ENCODE peak calls at places on chromosome 1, in eight cellular contexts. S is Panc1, V is HCT116, J is transverse colon, K is SK-N-SH, M is stomach, Z is H1, T is GM23338. E is an unnamed sample.
A peak's percentile ranks its signal among the peaks of the same experiment; 100 is the strongest.

GRCh38 chr1:109397451-109398342 is at the start of gene SORT1:
- DNase-seq in V (peak; percentile 74), M (peak; percentile 85), Z (peak; percentile 98), T (peak; percentile 99), S (no peak), K (peak; percentile 96), J (peak; percentile 85), E (peak; percentile 92)

GRCh38 chr1:181179980-181180964 is 91.8 kb downstream of the IER5 start:
- DNase-seq in S (no peak), T (peak; percentile 83), K (no peak), J (no peak), Z (no peak), V (no peak), M (no peak), E (no peak)

GRCh38 chr1:194931166-194931565 is 1677.1 kb downstream of the KCNT2 start:
- DNase-seq in M (no peak), K (no peak), S (no peak), T (no peak), J (no peak), V (no peak), Z (no peak), E (no peak)

GRCh38 chr1:156963621-156964020 is 43.2 kb downstream of the LRRC71 start:
- DNase-seq in T (no peak), K (no peak), S (no peak), Z (no peak), V (no peak), M (no peak), J (no peak), E (peak; percentile 76)

GRCh38 chr1:100277866-100278265 is 11.8 kb downstream of the RTCA start:
- DNase-seq in J (no peak), T (no peak), K (no peak), S (no peak), M (no peak), Z (no peak), V (no peak), E (no peak)

GRCh38 chr1:116988248-116988647 is 13.3 kb upstream of the CD101 start:
- DNase-seq in J (no peak), S (no peak), M (no peak), V (no peak), T (no peak), Z (no peak), K (no peak), E (no peak)

GRCh38 chr1:207218512-207219352 is 102.7 kb upstream of the CD55 start:
- DNase-seq in K (no peak), V (no peak), S (no peak), T (no peak), Z (no peak), J (no peak), M (peak; percentile 51), E (no peak)

GRCh38 chr1:159862557-159862956 is at the start of gene VSIG8:
- DNase-seq in K (no peak), J (no peak), T (no peak), V (no peak), Z (no peak), M (no peak), S (no peak), E (no peak)

DNA sequence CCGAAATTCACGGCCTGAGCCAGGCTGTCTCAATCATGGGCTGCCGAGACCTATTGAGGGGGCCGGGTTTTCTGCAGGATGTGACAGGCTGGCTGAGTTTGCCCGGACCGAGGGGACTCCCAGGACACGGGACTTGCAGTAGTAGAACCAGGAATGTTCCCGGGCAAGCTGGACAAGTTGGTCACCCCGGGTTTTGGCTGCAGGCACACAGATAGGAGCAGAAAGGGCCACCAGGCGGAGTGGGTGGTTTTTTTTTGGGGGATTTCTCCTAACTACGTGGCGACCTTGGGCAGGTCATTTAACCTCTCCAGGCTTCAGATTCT is 25.3 kb upstream of the TNFRSF1B start:
- DNase-seq in V (no peak), M (no peak), Z (no peak), T (no peak), S (no peak), K (no peak), J (no peak), E (no peak)
- TF ChIP-seq POLR2AphosphoS5 in V (no peak), M (no peak), Z (no peak), T (no peak), S (no peak), K (no peak), J (no peak), E (no peak)

DNA sequence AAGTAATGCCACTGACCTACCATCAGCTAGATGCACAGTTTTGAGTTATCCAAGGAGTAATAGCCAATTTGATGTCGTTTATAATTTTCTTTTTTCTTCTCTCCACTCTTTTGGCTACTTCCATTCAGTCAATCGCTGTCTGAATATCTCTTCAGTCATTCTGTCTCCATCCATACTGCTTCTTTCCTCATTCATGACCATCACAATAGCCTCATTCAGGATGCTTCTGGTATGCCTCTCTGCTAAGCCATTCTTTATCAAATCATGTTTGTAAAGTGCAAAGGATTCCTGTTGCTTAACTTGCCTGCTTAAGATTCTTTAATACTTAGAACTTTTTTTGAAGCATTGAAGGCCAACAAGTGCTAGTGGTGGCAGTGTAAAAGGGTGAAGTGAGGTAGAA is 20.2 kb downstream of the TYW3 start:
- DNase-seq in V (no peak), M (no peak), J (no peak), T (peak; percentile 41), Z (no peak), K (no peak), S (no peak), E (no peak)
- H3K27ac ChIP-seq in V (no peak overlapping the region), M (no peak overlapping the region), J (no peak overlapping the region), T (peak overlapping the region; percentile 5), Z (no peak overlapping the region), K (no peak overlapping the region), S (no peak overlapping the region), E (no peak overlapping the region)

GRCh38 chr1:94324168-94324544 is 86.8 kb upstream of the ARHGAP29 start:
- DNase-seq in J (no peak), T (no peak), V (no peak), K (no peak), M (no peak), Z (no peak), S (peak; percentile 84), E (no peak)

GRCh38 chr1:94327001-94327685 is 89.8 kb upstream of the ARHGAP29 start:
- DNase-seq in M (peak; percentile 29), J (no peak), Z (peak; percentile 58), S (no peak), T (peak; percentile 95), K (no peak), V (peak; percentile 84), E (no peak)

GRCh38 chr1:94323311-94324167 is 86.2 kb upstream of the ARHGAP29 start:
- DNase-seq in K (no peak), J (no peak), T (no peak), Z (no peak), V (no peak), S (no peak), M (no peak), E (no peak)

GRCh38 chr1:94326329-94326728 is 88.9 kb upstream of the ARHGAP29 start:
- DNase-seq in J (no peak), K (no peak), S (no peak), Z (no peak), T (peak; percentile 49), M (no peak), V (no peak), E (no peak)

DNA sequence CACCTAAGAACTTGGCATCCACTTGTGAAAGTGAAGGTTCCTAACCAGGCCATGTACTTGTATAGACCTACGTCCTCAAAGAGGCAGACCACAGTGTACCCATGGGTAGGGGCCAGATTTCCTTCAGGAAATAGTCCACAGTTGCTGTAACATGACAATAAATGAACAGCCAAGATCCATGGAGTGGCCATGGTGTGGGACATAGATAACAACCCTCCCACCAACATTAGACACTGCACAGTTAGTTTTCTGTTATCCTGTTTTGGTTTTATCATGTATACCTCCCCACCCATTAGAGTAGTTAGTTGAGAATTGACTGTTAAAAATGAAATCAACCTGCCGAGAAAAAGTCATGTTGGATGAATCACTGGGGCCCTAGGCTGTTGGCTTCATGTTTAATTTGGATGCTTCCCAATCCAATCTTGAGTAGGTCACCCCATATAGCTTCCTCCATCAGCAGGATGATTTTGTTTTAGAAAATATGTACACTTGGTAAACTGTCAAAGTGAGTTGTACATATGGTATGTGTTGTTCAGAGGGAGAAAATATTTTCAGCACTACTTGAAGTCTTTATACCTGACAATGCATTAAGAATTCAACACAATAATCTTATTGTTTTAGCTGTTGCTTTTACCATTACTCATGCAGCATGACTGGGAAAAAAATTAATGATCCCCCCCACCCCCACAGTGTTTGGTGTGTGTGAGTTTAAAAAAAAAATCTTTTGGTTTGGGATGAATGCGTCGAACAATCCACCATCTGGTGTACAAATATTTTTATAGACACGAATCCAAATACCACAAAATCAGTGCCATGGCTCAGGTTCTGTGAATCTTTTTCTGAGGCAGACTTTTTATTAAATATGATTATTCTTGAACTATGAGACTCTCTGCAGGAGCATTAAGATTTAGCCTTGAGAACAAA is 88.3 kb upstream of the ARHGAP29 start:
- DNase-seq in K (no peak), M (no peak), S (peak; percentile 96), J (no peak), V (peak; percentile 92), T (no peak), Z (no peak), E (no peak)
- H3K4me3 ChIP-seq in K (peak overlapping the region; percentile 6), M (no peak overlapping the region), S (no peak overlapping the region), J (no peak overlapping the region), V (peak overlapping the region; percentile 41), T (no peak overlapping the region), Z (no peak overlapping the region), E (no peak overlapping the region)

GRCh38 chr1:91884459-91885290 is 1.3 kb downstream of the TGFBR3 start:
- DNase-seq in V (no peak), S (no peak), Z (no peak), K (peak; percentile 19), J (peak; percentile 35), T (peak; percentile 56), M (peak; percentile 27), E (peak; percentile 78)

GRCh38 chr1:91885716-91886506 is at the start of gene TGFBR3:
- DNase-seq in S (no peak), K (peak; percentile 85), Z (no peak), T (peak; percentile 82), M (peak; percentile 75), J (peak; percentile 86), V (peak; percentile 56), E (peak; percentile 93)

GRCh38 chr1:91883470-91883869 is 2.5 kb downstream of the TGFBR3 start:
- DNase-seq in K (peak; percentile 41), Z (no peak), J (no peak), M (no peak), S (no peak), V (no peak), T (no peak), E (no peak)

GRCh38 chr1:91881280-91881679 is 4.7 kb downstream of the TGFBR3 start:
- DNase-seq in Z (no peak), M (no peak), K (no peak), T (no peak), S (no peak), V (no peak), J (no peak), E (no peak)

DNA sequence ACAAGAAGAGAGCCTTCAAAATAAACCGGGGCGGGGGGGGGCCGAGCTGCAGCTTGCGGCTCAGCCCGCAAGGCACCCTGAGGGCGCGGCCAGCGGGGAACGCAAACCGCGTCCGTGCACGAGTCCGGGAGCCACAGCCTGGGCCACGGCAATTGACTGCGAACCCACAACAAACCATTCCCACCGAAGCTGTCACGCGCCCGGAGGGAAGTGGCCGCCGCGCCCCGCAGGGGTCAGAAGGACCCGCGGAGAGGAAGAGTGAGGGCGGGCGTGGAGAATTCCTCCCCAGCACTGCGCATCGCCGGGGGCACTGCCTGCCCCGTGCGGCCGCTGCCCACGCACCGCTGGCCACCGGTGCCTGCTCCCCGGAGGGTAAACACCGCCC is 628 bp downstream of the TGFBR3 start:
- DNase-seq in J (peak; percentile 44), M (peak; percentile 26), T (peak; percentile 11), S (no peak), K (no peak), Z (no peak), V (no peak), E (peak; percentile 87)
- TF ChIP-seq POLR2AphosphoS5 in J (no peak), M (no peak), T (no peak), S (no peak), K (no peak), Z (no peak), V (no peak), E (peak; percentile 75)

E was measured in spleen.